ENCODE peak calls at places on chromosomes 2 and 18, in five cellular contexts. One of them, this sample, is unnamed.

GRCh38 chr2:95348609-95349567 is 51.7 kb downstream of the KCNIP3 start:
- DNase-seq in fibroblast of mammary gland: peak; percentile 68
- DNase-seq in activated T-cell treated with anti-CD3 and anti-CD28 coated beads, Interleukin-2, amount 50 U/mL, for 1 hour: no peak
- DNase-seq in iPS-NIHi11: no peak
- DNase-seq in SK-MEL-5: no peak
- DNase-seq in this sample: peak; percentile 17

GRCh38 chr18:55416791-55417190 is 171.2 kb downstream of the TCF4 start:
- DNase-seq in SK-MEL-5: no peak
- DNase-seq in activated T-cell treated with anti-CD3 and anti-CD28 coated beads, Interleukin-2, amount 50 U/mL, for 1 hour: no peak
- DNase-seq in fibroblast of mammary gland: no peak
- DNase-seq in iPS-NIHi11: no peak
- DNase-seq in this sample: no peak

GRCh38 chr2:65737452-65738011 is 305.1 kb upstream of the SPRED2 start:
- DNase-seq in iPS-NIHi11: no peak
- DNase-seq in SK-MEL-5: no peak
- DNase-seq in fibroblast of mammary gland: no peak
- DNase-seq in activated T-cell treated with anti-CD3 and anti-CD28 coated beads, Interleukin-2, amount 50 U/mL, for 1 hour: no peak
- DNase-seq in this sample: no peak

GRCh38 chr18:8257851-8258434 is 351.3 kb upstream of the RAB12 start:
- DNase-seq in activated T-cell treated with anti-CD3 and anti-CD28 coated beads, Interleukin-2, amount 50 U/mL, for 1 hour: no peak
- DNase-seq in iPS-NIHi11: no peak
- DNase-seq in fibroblast of mammary gland: no peak
- DNase-seq in SK-MEL-5: peak; percentile 7
- DNase-seq in this sample: no peak

GRCh38 chr2:160353813-160354212 is 139.8 kb downstream of the RBMS1 start:
- DNase-seq in SK-MEL-5: no peak
- DNase-seq in iPS-NIHi11: no peak
- DNase-seq in fibroblast of mammary gland: no peak
- DNase-seq in activated T-cell treated with anti-CD3 and anti-CD28 coated beads, Interleukin-2, amount 50 U/mL, for 1 hour: no peak
- DNase-seq in this sample: no peak

GRCh38 chr2:168480825-168481585 is 24.9 kb downstream of the CERS6 start:
- DNase-seq in fibroblast of mammary gland: no peak
- DNase-seq in SK-MEL-5: no peak
- DNase-seq in activated T-cell treated with anti-CD3 and anti-CD28 coated beads, Interleukin-2, amount 50 U/mL, for 1 hour: no peak
- DNase-seq in iPS-NIHi11: no peak
- DNase-seq in this sample: peak; percentile 6

GRCh38 chr2:166764216-166764615 is 124.1 kb upstream of the XIRP2 start:
- DNase-seq in fibroblast of mammary gland: no peak
- DNase-seq in SK-MEL-5: no peak
- DNase-seq in iPS-NIHi11: peak; percentile 22
- DNase-seq in activated T-cell treated with anti-CD3 and anti-CD28 coated beads, Interleukin-2, amount 50 U/mL, for 1 hour: no peak
- DNase-seq in this sample: peak; percentile 2

GRCh38 chr18:59141294-59142068 is 1.8 kb downstream of the SEC11C start:
- DNase-seq in fibroblast of mammary gland: no peak
- DNase-seq in iPS-NIHi11: no peak
- DNase-seq in SK-MEL-5: peak; percentile 70
- DNase-seq in activated T-cell treated with anti-CD3 and anti-CD28 coated beads, Interleukin-2, amount 50 U/mL, for 1 hour: no peak
- DNase-seq in this sample: no peak

GRCh38 chr18:25298853-25299274 is 53.1 kb downstream of the ZNF521 start:
- DNase-seq in iPS-NIHi11: no peak
- DNase-seq in activated T-cell treated with anti-CD3 and anti-CD28 coated beads, Interleukin-2, amount 50 U/mL, for 1 hour: no peak
- DNase-seq in fibroblast of mammary gland: peak; percentile 98
- DNase-seq in SK-MEL-5: peak; percentile 9
- DNase-seq in this sample: peak; percentile 93

GRCh38 chr2:76870581-76870980 is 651.6 kb downstream of the LRRTM4 start:
- DNase-seq in iPS-NIHi11: no peak
- DNase-seq in SK-MEL-5: no peak
- DNase-seq in activated T-cell treated with anti-CD3 and anti-CD28 coated beads, Interleukin-2, amount 50 U/mL, for 1 hour: no peak
- DNase-seq in fibroblast of mammary gland: peak; percentile 37
- DNase-seq in this sample: no peak

GRCh38 chr2:99066075-99066557 is 75.4 kb upstream of the C2orf15 start:
- DNase-seq in iPS-NIHi11: peak; percentile 29
- DNase-seq in fibroblast of mammary gland: peak; percentile 73
- DNase-seq in SK-MEL-5: peak; percentile 76
- DNase-seq in activated T-cell treated with anti-CD3 and anti-CD28 coated beads, Interleukin-2, amount 50 U/mL, for 1 hour: no peak
- DNase-seq in this sample: peak; percentile 67

GRCh38 chr2:225136552-225136951 is 94.3 kb upstream of the DOCK10 start:
- DNase-seq in SK-MEL-5: no peak
- DNase-seq in activated T-cell treated with anti-CD3 and anti-CD28 coated beads, Interleukin-2, amount 50 U/mL, for 1 hour: no peak
- DNase-seq in fibroblast of mammary gland: no peak
- DNase-seq in iPS-NIHi11: no peak
- DNase-seq in this sample: no peak

GRCh38 chr2:26606847-26607190 is 34.3 kb downstream of the CIB4 start:
- DNase-seq in SK-MEL-5: no peak
- DNase-seq in activated T-cell treated with anti-CD3 and anti-CD28 coated beads, Interleukin-2, amount 50 U/mL, for 1 hour: no peak
- DNase-seq in iPS-NIHi11: peak; percentile 48
- DNase-seq in fibroblast of mammary gland: no peak
- DNase-seq in this sample: no peak

GRCh38 chr18:51049137-51049536 is 19.1 kb downstream of the SMAD4 start:
- DNase-seq in fibroblast of mammary gland: no peak
- DNase-seq in SK-MEL-5: no peak
- DNase-seq in activated T-cell treated with anti-CD3 and anti-CD28 coated beads, Interleukin-2, amount 50 U/mL, for 1 hour: no peak
- DNase-seq in iPS-NIHi11: no peak
- DNase-seq in this sample: no peak

GRCh38 chr2:241135737-241136136 is 13.5 kb downstream of the PASK start:
- DNase-seq in SK-MEL-5: no peak
- DNase-seq in activated T-cell treated with anti-CD3 and anti-CD28 coated beads, Interleukin-2, amount 50 U/mL, for 1 hour: no peak
- DNase-seq in fibroblast of mammary gland: no peak
- DNase-seq in iPS-NIHi11: no peak
- DNase-seq in this sample: no peak

GRCh38 chr2:21001988-21002813 is 41.7 kb downstream of the APOB start:
- DNase-seq in activated T-cell treated with anti-CD3 and anti-CD28 coated beads, Interleukin-2, amount 50 U/mL, for 1 hour: no peak
- DNase-seq in fibroblast of mammary gland: no peak
- DNase-seq in iPS-NIHi11: no peak
- DNase-seq in SK-MEL-5: no peak
- DNase-seq in this sample: no peak

GRCh38 chr2:43219383-43220228 is 6.8 kb downstream of the ZFP36L2 start:
- DNase-seq in fibroblast of mammary gland: peak; percentile 89
- DNase-seq in SK-MEL-5: peak; percentile 80
- DNase-seq in iPS-NIHi11: peak; percentile 67
- DNase-seq in activated T-cell treated with anti-CD3 and anti-CD28 coated beads, Interleukin-2, amount 50 U/mL, for 1 hour: peak; percentile 76
- DNase-seq in this sample: peak; percentile 86

GRCh38 chr18:23745366-23745765 is 56.1 kb downstream of the LAMA3 start:
- DNase-seq in iPS-NIHi11: no peak
- DNase-seq in fibroblast of mammary gland: no peak
- DNase-seq in activated T-cell treated with anti-CD3 and anti-CD28 coated beads, Interleukin-2, amount 50 U/mL, for 1 hour: no peak
- DNase-seq in SK-MEL-5: no peak
- DNase-seq in this sample: no peak

GRCh38 chr2:231037731-231038482 is 584 bp downstream of the C2orf72 start:
- DNase-seq in activated T-cell treated with anti-CD3 and anti-CD28 coated beads, Interleukin-2, amount 50 U/mL, for 1 hour: no peak
- DNase-seq in SK-MEL-5: no peak
- DNase-seq in fibroblast of mammary gland: no peak
- DNase-seq in iPS-NIHi11: peak; percentile 79
- DNase-seq in this sample: peak; percentile 26